ENCODE peak calls at places on chromosomes 11 and 22, in nine cellular contexts. One of them, this sample, is unnamed.

GRCh38 chr11:18521123-18521522 is 5.6 kb downstream of the TSG101 start:
- DNase-seq in A549: no peak
- DNase-seq in CD4-positive, CD25-positive, alpha-beta regulatory T cell: no peak
- DNase-seq in astrocyte of the cerebellum: no peak
- DNase-seq in body of pancreas: no peak
- DNase-seq in left ventricle myocardium inferior: no peak
- DNase-seq in CD4-positive, alpha-beta memory T cell: no peak
- DNase-seq in upper lobe of right lung: no peak
- DNase-seq in tibial artery: no peak
- DNase-seq in this sample: no peak

GRCh38 chr11:60900673-60901404 is 5.5 kb downstream of the PRPF19 start:
- DNase-seq in upper lobe of right lung: no peak
- DNase-seq in CD4-positive, alpha-beta memory T cell: no peak
- DNase-seq in CD4-positive, CD25-positive, alpha-beta regulatory T cell: no peak
- DNase-seq in A549: no peak
- DNase-seq in body of pancreas: no peak
- DNase-seq in tibial artery: no peak
- DNase-seq in astrocyte of the cerebellum: peak
- DNase-seq in left ventricle myocardium inferior: no peak
- DNase-seq in this sample: no peak

GRCh38 chr11:61281581-61282250 is 13.4 kb downstream of the VWCE start:
- DNase-seq in A549: peak
- DNase-seq in body of pancreas: peak
- DNase-seq in CD4-positive, alpha-beta memory T cell: no peak
- DNase-seq in left ventricle myocardium inferior: peak
- DNase-seq in upper lobe of right lung: peak
- DNase-seq in CD4-positive, CD25-positive, alpha-beta regulatory T cell: no peak
- DNase-seq in tibial artery: no peak
- DNase-seq in astrocyte of the cerebellum: no peak
- DNase-seq in this sample: peak

GRCh38 chr11:69396051-69396947 is 85.2 kb upstream of the LINC01488 start:
- DNase-seq in upper lobe of right lung: peak
- DNase-seq in body of pancreas: no peak
- DNase-seq in astrocyte of the cerebellum: no peak
- DNase-seq in A549: no peak
- DNase-seq in CD4-positive, CD25-positive, alpha-beta regulatory T cell: no peak
- DNase-seq in tibial artery: peak
- DNase-seq in left ventricle myocardium inferior: no peak
- DNase-seq in CD4-positive, alpha-beta memory T cell: no peak
- DNase-seq in this sample: no peak

GRCh38 chr11:65150513-65151271 is 16.4 kb upstream of the SYVN1 start:
- DNase-seq in body of pancreas: peak
- DNase-seq in left ventricle myocardium inferior: peak
- DNase-seq in astrocyte of the cerebellum: peak
- DNase-seq in tibial artery: peak
- DNase-seq in CD4-positive, alpha-beta memory T cell: no peak
- DNase-seq in CD4-positive, CD25-positive, alpha-beta regulatory T cell: no peak
- DNase-seq in upper lobe of right lung: peak
- DNase-seq in A549: peak
- DNase-seq in this sample: peak

GRCh38 chr11:59097113-59097708 is 9.8 kb upstream of the FAM111B start:
- DNase-seq in A549: peak
- DNase-seq in upper lobe of right lung: peak
- DNase-seq in CD4-positive, alpha-beta memory T cell: peak
- DNase-seq in body of pancreas: peak
- DNase-seq in left ventricle myocardium inferior: peak
- DNase-seq in CD4-positive, CD25-positive, alpha-beta regulatory T cell: peak
- DNase-seq in tibial artery: peak
- DNase-seq in astrocyte of the cerebellum: peak
- DNase-seq in this sample: peak

GRCh38 chr11:86738615-86739014 is 61.7 kb upstream of the PRSS23 start:
- DNase-seq in CD4-positive, CD25-positive, alpha-beta regulatory T cell: no peak
- DNase-seq in A549: no peak
- DNase-seq in left ventricle myocardium inferior: no peak
- DNase-seq in astrocyte of the cerebellum: no peak
- DNase-seq in tibial artery: no peak
- DNase-seq in body of pancreas: no peak
- DNase-seq in CD4-positive, alpha-beta memory T cell: no peak
- DNase-seq in upper lobe of right lung: no peak
- DNase-seq in this sample: no peak

GRCh38 chr22:44920183-44920582 is 89.6 kb downstream of the PHF21B start:
- DNase-seq in CD4-positive, alpha-beta memory T cell: no peak
- DNase-seq in A549: no peak
- DNase-seq in tibial artery: peak
- DNase-seq in astrocyte of the cerebellum: no peak
- DNase-seq in left ventricle myocardium inferior: peak
- DNase-seq in body of pancreas: no peak
- DNase-seq in upper lobe of right lung: peak
- DNase-seq in CD4-positive, CD25-positive, alpha-beta regulatory T cell: no peak
- DNase-seq in this sample: peak

GRCh38 chr22:49632199-49633009 is 195.3 kb downstream of the BRD1 start:
- DNase-seq in tibial artery: no peak
- DNase-seq in CD4-positive, alpha-beta memory T cell: no peak
- DNase-seq in left ventricle myocardium inferior: peak
- DNase-seq in astrocyte of the cerebellum: peak
- DNase-seq in A549: peak
- DNase-seq in upper lobe of right lung: no peak
- DNase-seq in body of pancreas: peak
- DNase-seq in CD4-positive, CD25-positive, alpha-beta regulatory T cell: no peak
- DNase-seq in this sample: peak

GRCh38 chr22:48241658-48242057 is 1479.2 kb downstream of the TBC1D22A start:
- DNase-seq in body of pancreas: no peak
- DNase-seq in CD4-positive, alpha-beta memory T cell: no peak
- DNase-seq in astrocyte of the cerebellum: no peak
- DNase-seq in CD4-positive, CD25-positive, alpha-beta regulatory T cell: no peak
- DNase-seq in left ventricle myocardium inferior: no peak
- DNase-seq in tibial artery: peak
- DNase-seq in A549: no peak
- DNase-seq in upper lobe of right lung: peak
- DNase-seq in this sample: no peak

GRCh38 chr22:30892286-30892685 is 76.3 kb downstream of the MORC2 start:
- DNase-seq in body of pancreas: no peak
- DNase-seq in left ventricle myocardium inferior: peak
- DNase-seq in CD4-positive, alpha-beta memory T cell: no peak
- DNase-seq in A549: no peak
- DNase-seq in tibial artery: peak
- DNase-seq in CD4-positive, CD25-positive, alpha-beta regulatory T cell: no peak
- DNase-seq in astrocyte of the cerebellum: no peak
- DNase-seq in upper lobe of right lung: no peak
- DNase-seq in this sample: peak

GRCh38 chr11:488579-488978 is 18.5 kb downstream of the RNH1 start:
- DNase-seq in body of pancreas: no peak
- DNase-seq in astrocyte of the cerebellum: no peak
- DNase-seq in A549: no peak
- DNase-seq in left ventricle myocardium inferior: no peak
- DNase-seq in upper lobe of right lung: no peak
- DNase-seq in CD4-positive, CD25-positive, alpha-beta regulatory T cell: no peak
- DNase-seq in tibial artery: no peak
- DNase-seq in CD4-positive, alpha-beta memory T cell: no peak
- DNase-seq in this sample: peak

DNA sequence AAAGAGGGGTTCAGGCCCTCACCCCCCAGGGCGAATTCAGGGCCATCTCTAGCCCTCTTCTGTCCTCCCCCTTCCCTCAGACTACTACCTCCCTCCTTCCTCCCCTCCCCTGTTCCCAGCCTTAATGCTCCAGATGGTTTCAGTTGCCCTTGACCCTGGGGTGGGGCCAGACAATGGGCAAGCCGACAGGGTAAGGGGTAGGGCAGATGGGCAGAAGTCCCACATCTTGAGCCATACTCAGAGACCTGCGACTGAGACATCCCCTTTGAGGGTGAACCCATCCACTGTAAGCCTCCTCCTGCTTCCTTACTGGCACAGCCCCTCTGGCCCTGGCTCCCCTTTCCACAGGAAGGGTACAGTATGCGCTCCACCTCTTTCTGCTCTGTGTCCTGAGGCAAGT is 1.9 kb downstream of the RHBDD3 start:
- DNase-seq in astrocyte of the cerebellum: no peak
- DNase-seq in CD4-positive, alpha-beta memory T cell: no peak
- DNase-seq in A549: no peak
- DNase-seq in upper lobe of right lung: peak
- DNase-seq in tibial artery: peak
- DNase-seq in left ventricle myocardium inferior: no peak
- DNase-seq in body of pancreas: peak
- DNase-seq in CD4-positive, CD25-positive, alpha-beta regulatory T cell: no peak
- DNase-seq in this sample: no peak
- H3K4me3 ChIP-seq in astrocyte of the cerebellum: no peak
- H3K4me3 ChIP-seq in CD4-positive, alpha-beta memory T cell: no peak
- H3K4me3 ChIP-seq in A549: no peak
- H3K4me3 ChIP-seq in upper lobe of right lung: no peak
- H3K4me3 ChIP-seq in tibial artery: no peak
- H3K4me3 ChIP-seq in left ventricle myocardium inferior: peak
- H3K4me3 ChIP-seq in body of pancreas: no peak
- H3K4me3 ChIP-seq in CD4-positive, CD25-positive, alpha-beta regulatory T cell: no peak
- H3K4me3 ChIP-seq in this sample: no peak

DNA sequence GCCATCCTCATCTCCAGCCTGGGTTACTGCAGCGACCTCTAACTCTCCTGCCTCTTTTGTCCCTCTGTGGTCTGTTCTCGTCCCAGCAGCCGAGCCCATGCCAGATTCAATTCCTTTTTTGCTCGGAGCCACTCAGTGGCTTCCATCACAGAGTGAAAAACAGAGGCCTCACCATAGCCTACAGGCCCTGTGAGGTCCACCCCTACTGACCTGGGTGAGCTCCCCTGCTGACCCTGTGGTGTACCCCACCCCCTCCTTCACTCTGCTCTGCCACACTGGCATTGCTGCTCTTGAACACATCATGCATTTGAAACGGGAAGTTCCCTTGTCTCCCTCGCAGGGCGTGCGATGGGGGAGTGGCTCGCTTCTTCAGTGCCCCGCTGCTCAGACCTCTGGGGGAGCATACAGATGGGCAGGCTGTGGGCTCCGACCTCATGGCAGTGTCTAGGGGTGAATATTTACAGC is 2.1 kb downstream of the AIP start:
- DNase-seq in CD4-positive, alpha-beta memory T cell: peak
- DNase-seq in A549: no peak
- DNase-seq in upper lobe of right lung: no peak
- DNase-seq in tibial artery: peak
- DNase-seq in astrocyte of the cerebellum: no peak
- DNase-seq in CD4-positive, CD25-positive, alpha-beta regulatory T cell: peak
- DNase-seq in left ventricle myocardium inferior: no peak
- DNase-seq in body of pancreas: no peak
- DNase-seq in this sample: peak
- H3K4me3 ChIP-seq in CD4-positive, alpha-beta memory T cell: peak
- H3K4me3 ChIP-seq in A549: no peak
- H3K4me3 ChIP-seq in upper lobe of right lung: no peak
- H3K4me3 ChIP-seq in tibial artery: no peak
- H3K4me3 ChIP-seq in astrocyte of the cerebellum: no peak
- H3K4me3 ChIP-seq in CD4-positive, CD25-positive, alpha-beta regulatory T cell: peak
- H3K4me3 ChIP-seq in left ventricle myocardium inferior: no peak
- H3K4me3 ChIP-seq in body of pancreas: no peak
- H3K4me3 ChIP-seq in this sample: no peak

DNA sequence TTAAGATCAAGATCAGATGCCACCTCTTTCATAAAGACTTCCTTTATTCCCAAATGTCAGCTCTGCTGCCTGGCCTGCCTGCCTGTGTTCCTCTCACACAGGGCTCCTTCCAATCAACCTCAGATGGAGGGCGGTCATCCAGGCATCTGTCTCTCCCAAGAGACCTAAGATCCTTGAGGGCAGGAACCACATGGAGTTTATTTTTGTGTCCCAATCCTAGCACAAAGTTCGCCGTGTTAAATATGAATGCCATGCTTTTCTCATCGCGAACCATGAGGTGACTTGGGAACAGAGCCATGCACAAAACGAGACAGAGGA is 72.7 kb upstream of the ARFGAP3 start:
- DNase-seq in CD4-positive, alpha-beta memory T cell: no peak
- DNase-seq in A549: no peak
- DNase-seq in CD4-positive, CD25-positive, alpha-beta regulatory T cell: no peak
- DNase-seq in tibial artery: no peak
- DNase-seq in body of pancreas: no peak
- DNase-seq in astrocyte of the cerebellum: no peak
- DNase-seq in left ventricle myocardium inferior: no peak
- DNase-seq in upper lobe of right lung: no peak
- DNase-seq in this sample: peak
- H3K4me3 ChIP-seq in CD4-positive, alpha-beta memory T cell: no peak
- H3K4me3 ChIP-seq in A549: no peak
- H3K4me3 ChIP-seq in CD4-positive, CD25-positive, alpha-beta regulatory T cell: no peak
- H3K4me3 ChIP-seq in tibial artery: no peak
- H3K4me3 ChIP-seq in body of pancreas: no peak
- H3K4me3 ChIP-seq in astrocyte of the cerebellum: no peak
- H3K4me3 ChIP-seq in left ventricle myocardium inferior: peak
- H3K4me3 ChIP-seq in upper lobe of right lung: no peak
- H3K4me3 ChIP-seq in this sample: no peak

GRCh38 chr22:36028646-36029405 is at the start of gene RBFOX2:
- DNase-seq in A549: peak
- DNase-seq in body of pancreas: peak
- DNase-seq in CD4-positive, alpha-beta memory T cell: peak
- DNase-seq in upper lobe of right lung: peak
- DNase-seq in tibial artery: peak
- DNase-seq in astrocyte of the cerebellum: peak
- DNase-seq in left ventricle myocardium inferior: peak
- DNase-seq in CD4-positive, CD25-positive, alpha-beta regulatory T cell: peak
- DNase-seq in this sample: peak
- H3K4me3 ChIP-seq in A549: peak
- H3K4me3 ChIP-seq in body of pancreas: peak
- H3K4me3 ChIP-seq in CD4-positive, alpha-beta memory T cell: peak
- H3K4me3 ChIP-seq in upper lobe of right lung: peak
- H3K4me3 ChIP-seq in tibial artery: peak
- H3K4me3 ChIP-seq in astrocyte of the cerebellum: peak
- H3K4me3 ChIP-seq in left ventricle myocardium inferior: peak
- H3K4me3 ChIP-seq in CD4-positive, CD25-positive, alpha-beta regulatory T cell: peak
- H3K4me3 ChIP-seq in this sample: peak

DNA sequence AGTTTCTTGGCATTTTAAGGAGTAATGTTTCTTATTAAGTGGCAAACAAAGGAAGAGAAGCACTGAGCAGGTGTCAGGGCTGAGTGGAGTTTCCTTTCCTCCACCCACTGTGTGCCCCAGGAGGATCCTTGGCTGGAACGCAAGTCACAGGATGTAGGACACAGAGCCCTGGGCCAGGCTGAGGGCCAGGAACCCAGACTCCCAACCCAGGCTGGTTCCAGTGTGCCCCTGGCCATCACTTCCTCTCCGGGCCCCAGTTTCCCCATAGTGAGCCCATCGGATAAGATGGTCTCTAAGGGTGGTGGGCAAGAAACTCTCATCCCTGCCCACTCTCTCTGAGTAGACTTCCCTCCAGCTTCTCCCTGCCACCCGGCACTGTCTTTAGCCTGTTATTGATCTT is 45.3 kb downstream of the LMO1 start:
- DNase-seq in CD4-positive, CD25-positive, alpha-beta regulatory T cell: no peak
- DNase-seq in upper lobe of right lung: no peak
- DNase-seq in A549: no peak
- DNase-seq in left ventricle myocardium inferior: no peak
- DNase-seq in CD4-positive, alpha-beta memory T cell: no peak
- DNase-seq in tibial artery: no peak
- DNase-seq in body of pancreas: no peak
- DNase-seq in astrocyte of the cerebellum: no peak
- DNase-seq in this sample: no peak
- H3K4me3 ChIP-seq in CD4-positive, CD25-positive, alpha-beta regulatory T cell: no peak
- H3K4me3 ChIP-seq in upper lobe of right lung: no peak
- H3K4me3 ChIP-seq in A549: no peak
- H3K4me3 ChIP-seq in left ventricle myocardium inferior: no peak
- H3K4me3 ChIP-seq in CD4-positive, alpha-beta memory T cell: no peak
- H3K4me3 ChIP-seq in tibial artery: no peak
- H3K4me3 ChIP-seq in body of pancreas: no peak
- H3K4me3 ChIP-seq in astrocyte of the cerebellum: no peak
- H3K4me3 ChIP-seq in this sample: no peak